ENCODE peak calls at places on chromosomes 4 and X, in ten cellular contexts. Y is fibroblast of lung, O is tibial nerve, N is bronchial epithelial cell, G is thyroid gland, P is cardiac muscle cell, W is fibroblast of pulmonary artery, K is psoas muscle, X is left ventricle myocardium inferior, J is hepatocyte. S is an unnamed sample.

GRCh38 chr4:146978641-146979040 is 33.0 kb upstream of the TTC29 start:
- DNase-seq in Y (no peak), O (no peak), N (peak; percentile 37), G (no peak), P (no peak), W (no peak), K (no peak), X (no peak), J (no peak), S (no peak)

GRCh38 chrX:67893931-67894330 is 350.1 kb downstream of the AR start:
- DNase-seq in Y (peak; percentile 6), O (no peak), N (no peak), G (no peak), P (no peak), W (no peak), K (no peak), X (no peak), J (no peak), S (no peak)

GRCh38 chrX:47579537-47579936 is 2.7 kb upstream of the TIMP1 start:
- DNase-seq in Y (peak; percentile 78), O (no peak), N (peak; percentile 86), G (no peak), P (peak; percentile 78), W (peak; percentile 83), K (no peak), X (no peak), J (peak; percentile 4), S (no peak)

GRCh38 chr4:154743683-154744340 is at the start of gene LRAT:
- DNase-seq in Y (no peak), O (no peak), N (peak; percentile 48), G (peak; percentile 88), P (no peak), W (no peak), K (no peak), X (peak; percentile 21), J (peak; percentile 85), S (no peak)

GRCh38 chrX:33434256-33435092 is 223.1 kb upstream of the DMD start:
- DNase-seq in Y (peak; percentile 14), O (peak; percentile 21), N (peak; percentile 40), G (peak; percentile 57), P (peak; percentile 37), W (peak; percentile 51), K (no peak), X (peak; percentile 14), J (peak; percentile 84), S (peak; percentile 2)

GRCh38 chr4:653080-653821 is 20.8 kb downstream of the ATP5ME start:
- DNase-seq in Y (no peak), O (no peak), N (no peak), G (no peak), P (no peak), W (no peak), K (peak; percentile 49), X (no peak), J (no peak), S (no peak)

GRCh38 chr4:72842323-72842722 is 227.2 kb downstream of the COX18 start:
- DNase-seq in Y (peak; percentile 52), O (no peak), N (peak; percentile 28), G (no peak), P (no peak), W (peak; percentile 28), K (no peak), X (no peak), J (no peak), S (no peak)

GRCh38 chr4:33493231-33493630 is 2751.1 kb downstream of the ARAP2 start:
- DNase-seq in Y (no peak), O (no peak), N (peak; percentile 40), G (no peak), P (no peak), W (peak; percentile 1), K (no peak), X (no peak), J (no peak), S (no peak)

GRCh38 chrX:134948333-134949241 is 42.2 kb upstream of the SMIM10 start:
- DNase-seq in Y (peak; percentile 87), O (no peak), N (peak; percentile 65), G (no peak), P (peak; percentile 80), W (peak; percentile 81), K (no peak), X (peak; percentile 15), J (peak; percentile 52), S (peak; percentile 37)

GRCh38 chrX:132181364-132181763 is 37.9 kb downstream of the RAP2C start:
- DNase-seq in Y (no peak), O (no peak), N (peak; percentile 23), G (peak; percentile 62), P (no peak), W (no peak), K (no peak), X (peak; percentile 15), J (no peak), S (no peak)

GRCh38 chr4:38255572-38255971 is 295.4 kb downstream of the PTTG2 start:
- DNase-seq in Y (no peak), O (no peak), N (no peak), G (no peak), P (no peak), W (no peak), K (no peak), X (no peak), J (no peak), S (no peak)

GRCh38 chr4:2799971-2800690 is 7.2 kb downstream of the SH3BP2 start:
- DNase-seq in Y (no peak), O (no peak), N (peak; percentile 15), G (peak; percentile 57), P (no peak), W (no peak), K (peak; percentile 59), X (peak; percentile 50), J (no peak), S (no peak)

GRCh38 chrX:151384807-151385206 is 12.2 kb upstream of the VMA21 start:
- DNase-seq in Y (no peak), O (no peak), N (no peak), G (peak; percentile 15), P (no peak), W (no peak), K (no peak), X (no peak), J (no peak), S (no peak)

GRCh38 chr4:101961144-101961543 is 170.6 kb downstream of the BANK1 start:
- DNase-seq in Y (peak; percentile 67), O (no peak), N (peak; percentile 60), G (peak; percentile 77), P (no peak), W (no peak), K (no peak), X (no peak), J (no peak), S (no peak)

GRCh38 chr4:177182156-177182555 is 127.5 kb upstream of the NEIL3 start:
- DNase-seq in Y (peak; percentile 66), O (no peak), N (no peak), G (no peak), P (peak; percentile 60), W (peak; percentile 35), K (no peak), X (no peak), J (no peak), S (peak; percentile 47)

GRCh38 chr4:168028568-168028967 is 63.8 kb upstream of the ANXA10 start:
- DNase-seq in Y (peak; percentile 7), O (no peak), N (peak; percentile 45), G (no peak), P (peak; percentile 24), W (peak; percentile 16), K (no peak), X (no peak), J (peak; percentile 15), S (no peak)
- TF ChIP-seq CTCF in Y (no peak), O (no peak), N (peak; percentile 34), G (no peak), P (peak; percentile 12), W (peak; percentile 6), K (peak; percentile 13), X (peak; percentile 15), J (no peak), S (peak; percentile 17)

GRCh38 chr4:6953751-6954380 is 44.2 kb downstream of the TBC1D14 start:
- DNase-seq in Y (peak; percentile 81), O (peak; percentile 42), N (peak; percentile 68), G (peak; percentile 66), P (peak; percentile 87), W (peak; percentile 76), K (peak; percentile 81), X (peak; percentile 81), J (peak; percentile 75), S (peak; percentile 10)
- H3K4me3 ChIP-seq in Y (peak overlapping the region; percentile 22), O (peak overlapping the region; percentile 17), N (no peak overlapping the region), G (no peak overlapping the region), P (no peak overlapping the region), W (peak overlapping the region; percentile 22), K (peak overlapping the region; percentile 49), X (peak overlapping the region; percentile 46), J (no peak overlapping the region), S (peak overlapping the region; percentile 39)

DNA sequence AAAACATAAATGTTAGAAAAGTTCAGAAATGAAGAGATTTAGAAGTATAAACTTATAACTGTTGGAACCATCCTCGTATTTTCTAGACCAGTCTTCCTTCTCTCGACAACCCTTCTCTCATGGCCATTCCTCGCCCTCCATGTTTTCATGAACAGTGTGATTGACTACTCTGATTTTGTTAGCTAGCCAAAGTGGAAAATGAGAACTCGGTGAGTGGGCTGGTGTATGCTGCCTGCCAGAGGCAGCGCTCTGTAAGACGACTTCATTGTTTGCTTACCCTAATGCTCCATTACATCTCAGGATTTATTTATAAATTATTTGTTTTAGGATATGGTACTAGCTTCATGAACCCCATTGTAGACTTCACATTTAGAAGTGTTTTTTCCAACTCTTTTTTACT is 153.0 kb downstream of the CBR4 start:
- DNase-seq in Y (peak; percentile 69), O (no peak), N (no peak), G (no peak), P (no peak), W (no peak), K (no peak), X (no peak), J (no peak), S (no peak)
- TF ChIP-seq CTCF in Y (no peak), O (no peak), N (no peak), G (no peak), P (no peak), W (no peak), K (peak; percentile 15), X (no peak), J (no peak), S (no peak)

GRCh38 chr4:42819863-42820514 is 72.5 kb upstream of the GRXCR1 start:
- DNase-seq in Y (no peak), O (no peak), N (no peak), G (no peak), P (no peak), W (no peak), K (no peak), X (no peak), J (no peak), S (no peak)

GRCh38 chr4:42816189-42816588 is 76.3 kb upstream of the GRXCR1 start:
- DNase-seq in Y (no peak), O (no peak), N (no peak), G (no peak), P (no peak), W (no peak), K (no peak), X (no peak), J (peak; percentile 6), S (no peak)

GRCh38 chr4:42821230-42821629 is 71.3 kb upstream of the GRXCR1 start:
- DNase-seq in Y (no peak), O (no peak), N (no peak), G (no peak), P (no peak), W (no peak), K (no peak), X (no peak), J (no peak), S (no peak)

DNA sequence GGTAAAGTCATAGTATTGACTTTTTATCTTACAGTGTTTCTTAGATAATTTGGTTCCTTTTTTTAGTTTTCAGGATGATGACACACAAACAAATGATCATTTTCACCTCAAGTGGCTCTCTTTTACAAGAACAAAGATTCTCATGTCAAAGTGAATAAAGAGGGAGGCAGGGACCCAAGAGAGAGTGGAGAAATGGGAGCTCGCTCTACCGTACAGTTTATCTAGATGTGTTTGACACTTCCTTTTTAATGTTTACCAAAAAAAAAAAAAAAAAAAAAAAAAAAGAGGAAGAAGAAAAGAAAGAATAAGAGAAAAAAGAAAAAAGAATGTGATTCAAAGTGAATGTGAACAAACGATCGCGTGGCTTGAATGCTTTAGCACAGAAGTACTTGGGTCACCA is 75.6 kb upstream of the GRXCR1 start:
- DNase-seq in Y (no peak), O (no peak), N (no peak), G (no peak), P (no peak), W (no peak), K (no peak), X (no peak), J (no peak), S (no peak)
- H3K4me3 ChIP-seq in Y (no peak overlapping the region), O (no peak overlapping the region), N (no peak overlapping the region), G (no peak overlapping the region), P (no peak overlapping the region), W (no peak overlapping the region), K (no peak overlapping the region), X (no peak overlapping the region), J (no peak overlapping the region), S (no peak overlapping the region)